ENCODE peak calls at places on chromosomes 16 and 17, in nine cellular contexts. R is breast epithelium, M is H54, I is uterus, H is prostate gland, B is adrenal gland, Y is A549, D is HepG2, A is GM12892. X is an unnamed sample.

GRCh38 chr16:61530697-61531096 is 505.5 kb downstream of the CDH8 start:
- DNase-seq in D (no peak), M (no peak), A (no peak), R (no peak), Y (no peak), H (no peak), B (no peak), I (no peak), X (no peak)

GRCh38 chr17:56652608-56653007 is 59.1 kb downstream of the NOG start:
- DNase-seq in D (no peak), M (no peak), H (no peak), B (no peak), Y (no peak), I (no peak), A (no peak), R (no peak), X (no peak)

GRCh38 chr17:80605326-80606066 is 60.9 kb downstream of the RPTOR start:
- DNase-seq in R (no peak), I (no peak), A (peak; percentile 70), Y (peak; percentile 40), M (peak; percentile 65), D (peak; percentile 50), B (no peak), H (no peak), X (peak; percentile 46)

GRCh38 chr17:42112552-42113176 is at the start of gene DHX58:
- DNase-seq in Y (peak; percentile 54), I (peak; percentile 82), R (no peak), D (peak; percentile 64), M (peak; percentile 95), B (peak; percentile 68), H (peak; percentile 80), A (peak; percentile 96), X (peak; percentile 92)

GRCh38 chr17:43671075-43671692 is 9.5 kb upstream of the MEOX1 start:
- DNase-seq in M (no peak), H (peak; percentile 13), I (peak; percentile 52), R (no peak), B (no peak), Y (no peak), A (no peak), D (no peak), X (no peak)

GRCh38 chr16:87003414-87003755 is 313.8 kb downstream of the C16orf95 start:
- DNase-seq in Y (no peak), H (no peak), R (no peak), D (no peak), A (no peak), B (no peak), I (no peak), M (no peak), X (no peak)

GRCh38 chr16:20611350-20611902 is 35.3 kb upstream of the ACSM2B start:
- DNase-seq in D (no peak), R (no peak), B (no peak), Y (no peak), I (no peak), A (no peak), M (no peak), H (no peak), X (no peak)

GRCh38 chr17:35578929-35579448 is 618 bp upstream of the PEX12 start:
- DNase-seq in R (no peak), B (no peak), I (no peak), H (no peak), M (no peak), A (no peak), Y (no peak), D (no peak), X (no peak)

GRCh38 chr17:66126231-66126630 is 65.7 kb downstream of the CEP112 start:
- DNase-seq in M (no peak), Y (no peak), B (no peak), I (no peak), A (no peak), R (no peak), D (no peak), H (no peak), X (no peak)

GRCh38 chr16:82031116-82032084 is 3.7 kb upstream of the HSD17B2 start:
- DNase-seq in Y (peak; percentile 50), D (peak; percentile 71), I (peak; percentile 27), B (peak; percentile 36), A (no peak), H (peak; percentile 36), M (peak; percentile 44), R (no peak), X (no peak)

GRCh38 chr16:66800856-66801255 is 528 bp downstream of the TERB1 start:
- DNase-seq in B (no peak), M (no peak), Y (no peak), H (no peak), R (no peak), A (peak; percentile 7), I (no peak), D (no peak), X (no peak)

DNA sequence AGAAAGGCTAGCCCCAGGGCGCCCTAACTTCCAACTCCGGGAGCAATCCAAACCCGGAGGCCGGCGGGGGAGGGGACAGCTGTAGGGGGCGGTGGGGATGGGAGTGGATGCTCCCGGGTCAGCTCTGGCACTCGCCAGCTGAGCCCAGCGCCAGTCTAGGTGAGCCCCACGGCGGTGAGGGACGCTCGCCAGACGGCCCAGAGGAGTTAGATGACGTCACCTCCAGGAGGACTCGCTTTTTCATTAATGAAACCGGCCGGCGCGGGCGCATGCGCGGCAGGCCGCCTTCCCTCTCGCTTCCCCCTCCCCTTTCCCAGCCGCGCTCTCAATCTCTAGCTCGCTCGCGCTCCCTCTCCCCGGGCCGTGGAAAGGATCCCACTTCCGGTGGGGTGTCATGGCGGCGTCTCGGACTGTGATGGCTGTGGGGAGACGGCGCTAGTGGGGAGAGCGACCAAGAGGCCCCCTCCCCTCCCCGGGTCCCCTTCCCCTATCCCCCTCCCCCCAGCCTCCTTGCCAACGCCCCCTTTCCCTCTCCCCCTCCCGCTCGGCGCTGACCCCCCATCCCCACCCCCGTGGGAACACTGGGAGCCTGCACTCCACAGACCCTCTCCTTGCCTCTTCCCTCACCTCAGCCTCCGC is at the start of gene NF1:
- DNase-seq in H (peak; percentile 95), D (peak; percentile 93), Y (peak; percentile 99), M (peak; percentile 80), I (peak; percentile 97), B (peak; percentile 97), R (peak; percentile 95), A (peak; percentile 97), X (peak; percentile 97)
- TF ChIP-seq POLR2A in H (peak; percentile 78), D (peak; percentile 86), Y (peak; percentile 84), M (peak; percentile 70), I (peak; percentile 58), B (peak; percentile 86), R (peak; percentile 47), A (peak; percentile 41), X (peak; percentile 40)

GRCh38 chr16:85561248-85562101 is 51.6 kb upstream of the GSE1 start:
- DNase-seq in B (no peak), I (no peak), A (no peak), H (no peak), M (no peak), R (no peak), D (no peak), Y (no peak), X (no peak)
- TF ChIP-seq POLR2A in B (no peak), I (no peak), A (no peak), H (no peak), M (no peak), R (no peak), D (no peak), Y (no peak), X (no peak)

GRCh38 chr17:45284176-45285140 is 22.6 kb upstream of the SPATA32 start:
- DNase-seq in A (no peak), B (no peak), I (no peak), Y (no peak), H (peak; percentile 83), M (no peak), R (no peak), D (no peak), X (no peak)
- TF ChIP-seq POLR2A in A (no peak), B (no peak), I (no peak), Y (no peak), H (no peak), M (peak; percentile 5), R (no peak), D (no peak), X (no peak)

DNA sequence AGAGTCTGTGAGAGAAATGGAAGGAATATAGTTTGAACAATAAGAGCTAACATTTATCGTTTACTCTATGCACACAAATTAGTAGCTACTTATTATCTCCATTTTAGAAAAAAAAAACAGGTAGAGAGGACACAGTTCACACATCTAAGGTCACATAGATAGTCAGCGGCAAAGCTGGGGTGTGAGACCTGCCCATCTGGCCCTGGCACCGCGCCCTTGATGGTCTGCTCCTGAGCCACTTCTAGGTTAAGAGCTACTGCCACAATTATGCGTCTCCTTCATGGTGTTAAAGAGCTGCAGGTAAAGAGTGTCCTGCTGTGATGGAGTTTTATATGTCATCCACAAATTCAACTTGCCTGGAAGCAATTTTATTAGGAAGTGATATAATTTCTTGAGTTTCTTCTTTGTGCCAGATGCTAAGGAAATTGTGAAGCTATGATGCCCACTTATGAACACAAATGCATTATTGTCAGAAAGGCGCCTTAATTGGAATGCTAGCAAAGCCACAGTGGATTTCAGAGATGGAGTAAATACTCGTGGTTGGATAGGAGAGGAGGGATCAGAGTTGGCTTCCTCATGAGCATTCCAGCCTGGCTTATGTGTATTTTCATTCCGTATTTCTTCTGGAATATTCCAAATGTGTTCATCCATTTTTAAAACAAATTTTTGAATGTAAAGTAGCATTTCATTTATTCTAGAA is 21.3 kb upstream of the MFSD6L start:
- DNase-seq in M (no peak), D (no peak), Y (no peak), R (no peak), B (no peak), A (no peak), I (no peak), H (no peak), X (no peak)
- TF ChIP-seq POLR2A in M (no peak), D (no peak), Y (no peak), R (no peak), B (no peak), A (peak; percentile 11), I (no peak), H (no peak), X (no peak)

DNA sequence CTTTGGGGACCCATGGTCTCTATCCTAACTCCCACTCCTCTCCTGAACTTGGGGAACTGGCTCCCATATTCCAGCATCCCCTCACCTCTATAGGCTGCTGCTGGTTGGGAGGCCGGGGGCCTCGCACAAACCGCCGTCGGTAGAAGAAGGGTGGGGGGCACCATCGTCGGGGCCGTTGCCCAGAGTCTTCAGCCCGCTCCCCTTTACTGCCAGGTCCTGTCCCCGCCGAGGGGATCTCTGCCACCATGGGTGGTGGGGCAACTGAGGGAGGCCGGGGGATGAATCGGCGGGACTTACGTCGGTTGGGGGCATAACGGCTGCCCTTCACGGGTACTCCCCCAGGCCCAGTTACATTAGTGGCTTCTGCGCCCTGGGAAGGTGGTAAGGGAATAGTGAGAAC is 4.3 kb downstream of the YBX2 start:
- DNase-seq in M (no peak), Y (no peak), D (no peak), R (no peak), I (no peak), B (no peak), H (no peak), A (no peak), X (no peak)
- TF ChIP-seq POLR2A in M (no peak), Y (no peak), D (no peak), R (no peak), I (no peak), B (no peak), H (no peak), A (no peak), X (no peak)

DNA sequence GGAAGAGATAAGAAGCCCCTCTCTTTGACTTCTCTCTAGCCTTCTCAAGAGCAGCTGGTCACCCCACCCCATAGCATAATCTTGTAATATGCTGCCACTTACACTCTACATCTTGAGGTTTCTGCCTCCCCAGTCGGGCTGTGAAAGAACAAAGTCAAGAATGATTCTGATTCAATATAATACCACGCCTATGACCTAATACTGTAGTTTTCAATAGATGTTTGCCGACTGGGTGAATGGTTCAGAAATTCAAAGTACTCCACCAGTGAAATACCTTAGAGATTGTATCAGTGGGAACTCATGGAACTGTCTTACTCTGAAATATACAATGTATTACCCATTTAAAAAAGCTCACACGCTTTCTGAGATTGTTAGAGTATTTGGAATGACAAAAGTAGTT is 93.0 kb upstream of the ZFHX3 start:
- DNase-seq in D (no peak), A (no peak), R (no peak), M (no peak), H (no peak), B (no peak), I (no peak), Y (no peak), X (no peak)
- TF ChIP-seq POLR2A in D (no peak), A (no peak), R (no peak), M (no peak), H (no peak), B (no peak), I (no peak), Y (no peak), X (no peak)